ENCODE peak calls at places on chromosomes 1 and 21, in five cellular contexts. G is amygdala; L is NCI-H1092; A is T-helper 9 cell; J is activated CD4-positive, alpha-beta T cell treated with anti-CD3 and anti-CD28 coated beads for 4 hours. U is an unnamed sample.

GRCh38 chr21:31665397-31665796 is 5.9 kb downstream of the SOD1 start:
- DNase-seq in L (no peak), G (peak; percentile 8), A (no peak), J (no peak), U (no peak)

GRCh38 chr1:212235848-212236247 is 49.4 kb upstream of the PPP2R5A start:
- DNase-seq in L (no peak), G (no peak), J (no peak), A (no peak), U (no peak)

GRCh38 chr1:59360170-59360569 is 63.3 kb downstream of the FGGY start:
- DNase-seq in A (no peak), L (no peak), G (no peak), J (no peak), U (no peak)

GRCh38 chr1:117627562-117628165 is 21.8 kb downstream of the TENT5C start:
- DNase-seq in J (no peak), G (no peak), L (no peak), A (no peak), U (peak; percentile 69)

GRCh38 chr1:40842201-40842600 is 20.0 kb downstream of the CITED4 start:
- DNase-seq in G (no peak), J (no peak), A (no peak), L (no peak), U (no peak)

GRCh38 chr1:121586369-121587229 is 401.8 kb downstream of the SRGAP2C start:
- DNase-seq in A (no peak), G (no peak), L (no peak), J (no peak), U (no peak)

GRCh38 chr1:113073457-113073950 is 506 bp downstream of the LRIG2 start:
- DNase-seq in A (no peak), G (no peak), J (no peak), L (no peak), U (peak; percentile 27)

GRCh38 chr1:187844313-187844712 is 1015.6 kb downstream of the PLA2G4A start:
- DNase-seq in J (no peak), L (no peak), A (no peak), G (no peak), U (no peak)

U was measured in NCI-H2029.